ENCODE peak calls at places on chromosomes 5 and 9, in nine cellular contexts. Q, V, X, E, J, W, M, Y and G are unnamed samples.

GRCh38 chr5:36066540-36067210 is at the start of gene UGT3A2:
- DNase-seq in Q (no peak), V (no peak), X (no peak), E (no peak), J (peak), W (no peak), M (no peak), Y (no peak), G (no peak)

GRCh38 chr9:136327313-136327971 is at the start of gene GPSM1:
- DNase-seq in Q (peak), V (no peak), X (peak), E (peak), J (peak), W (peak), M (peak), Y (peak), G (peak)

GRCh38 chr9:14352549-14352948 is 38.6 kb upstream of the NFIB start:
- DNase-seq in Q (no peak), V (no peak), X (no peak), E (no peak), J (no peak), W (no peak), M (no peak), Y (peak), G (no peak)

GRCh38 chr9:111179577-111179976 is 141.3 kb upstream of the LPAR1 start:
- DNase-seq in Q (no peak), V (peak), X (no peak), E (no peak), J (no peak), W (no peak), M (no peak), Y (no peak), G (no peak)

GRCh38 chr9:78866228-78867132 is 569.6 kb downstream of the PSAT1 start:
- DNase-seq in Q (no peak), V (peak), X (peak), E (no peak), J (no peak), W (no peak), M (peak), Y (no peak), G (no peak)

GRCh38 chr5:74685979-74686631 is 1.1 kb downstream of the HEXB start:
- DNase-seq in Q (peak), V (no peak), X (no peak), E (no peak), J (no peak), W (peak), M (peak), Y (no peak), G (no peak)

GRCh38 chr5:73967347-73967746 is 341.4 kb downstream of the ARHGEF28 start:
- DNase-seq in Q (no peak), V (no peak), X (no peak), E (no peak), J (no peak), W (no peak), M (no peak), Y (no peak), G (no peak)

GRCh38 chr5:32777222-32777621 is 66.1 kb downstream of the NPR3 start:
- DNase-seq in Q (no peak), V (no peak), X (no peak), E (no peak), J (no peak), W (no peak), M (no peak), Y (no peak), G (no peak)

GRCh38 chr5:150848271-150848670 is 1.9 kb downstream of the IRGM start:
- DNase-seq in Q (no peak), V (no peak), X (no peak), E (no peak), J (no peak), W (no peak), M (no peak), Y (no peak), G (no peak)

GRCh38 chr9:34985311-34985899 is 4.1 kb upstream of the DNAJB5 start:
- DNase-seq in Q (peak), V (no peak), X (peak), E (peak), J (peak), W (peak), M (peak), Y (no peak), G (no peak)

GRCh38 chr9:36320457-36320856 is 62.2 kb upstream of the GNE start:
- DNase-seq in Q (no peak), V (no peak), X (no peak), E (no peak), J (no peak), W (no peak), M (no peak), Y (no peak), G (no peak)

GRCh38 chr9:113910036-113910639 is 34.0 kb downstream of the ZNF618 start:
- DNase-seq in Q (no peak), V (no peak), X (no peak), E (no peak), J (no peak), W (no peak), M (no peak), Y (no peak), G (no peak)

GRCh38 chr5:39194466-39195136 is 24.8 kb downstream of the FYB1 start:
- DNase-seq in Q (no peak), V (peak), X (peak), E (no peak), J (no peak), W (no peak), M (peak), Y (no peak), G (no peak)

GRCh38 chr5:87242242-87242641 is 25.4 kb upstream of the RASA1 start:
- DNase-seq in Q (no peak), V (no peak), X (no peak), E (no peak), J (no peak), W (no peak), M (no peak), Y (no peak), G (no peak)

GRCh38 chr5:31172881-31173280 is 20.6 kb upstream of the CDH6 start:
- DNase-seq in Q (no peak), V (peak), X (no peak), E (no peak), J (no peak), W (no peak), M (no peak), Y (no peak), G (no peak)

GRCh38 chr9:75997196-75997595 is 106.7 kb downstream of the PCSK5 start:
- DNase-seq in Q (no peak), V (no peak), X (no peak), E (no peak), J (no peak), W (no peak), M (no peak), Y (no peak), G (no peak)

GRCh38 chr5:143213851-143214363 is 189.6 kb downstream of the NR3C1 start:
- DNase-seq in Q (no peak), V (no peak), X (no peak), E (no peak), J (no peak), W (peak), M (peak), Y (no peak), G (no peak)

GRCh38 chr9:97774657-97775056 is 77.5 kb upstream of the XPA start:
- DNase-seq in Q (no peak), V (no peak), X (no peak), E (no peak), J (no peak), W (no peak), M (no peak), Y (no peak), G (no peak)

GRCh38 chr9:92501671-92502393 is 19.5 kb upstream of the ASPN start:
- DNase-seq in Q (no peak), V (no peak), X (peak), E (no peak), J (peak), W (peak), M (peak), Y (no peak), G (peak)

GRCh38 chr5:72122619-72123018 is 15.3 kb downstream of the MAP1B start:
- DNase-seq in Q (no peak), V (no peak), X (no peak), E (no peak), J (no peak), W (no peak), M (no peak), Y (no peak), G (no peak)

GRCh38 chr9:133162802-133163558 is 734 bp downstream of the GBGT1 start:
- DNase-seq in Q (no peak), V (no peak), X (peak), E (no peak), J (no peak), W (no peak), M (no peak), Y (no peak), G (peak)

GRCh38 chr9:78777747-78778146 is 480.8 kb downstream of the PSAT1 start:
- DNase-seq in Q (no peak), V (no peak), X (no peak), E (no peak), J (no peak), W (no peak), M (no peak), Y (no peak), G (no peak)

GRCh38 chr9:86322973-86323644 is 31.1 kb downstream of the TUT7 start:
- DNase-seq in Q (no peak), V (peak), X (peak), E (no peak), J (no peak), W (no peak), M (peak), Y (no peak), G (no peak)

GRCh38 chr5:36199620-36200019 is 42.1 kb downstream of the NADK2 start:
- DNase-seq in Q (no peak), V (no peak), X (no peak), E (no peak), J (no peak), W (no peak), M (peak), Y (no peak), G (no peak)

GRCh38 chr9:25207402-25207801 is 470.8 kb downstream of the TUSC1 start:
- DNase-seq in Q (no peak), V (no peak), X (no peak), E (no peak), J (no peak), W (no peak), M (no peak), Y (no peak), G (no peak)

GRCh38 chr9:31323726-31324444 is 1060.6 kb upstream of the ACO1 start:
- DNase-seq in Q (no peak), V (no peak), X (no peak), E (no peak), J (no peak), W (no peak), M (no peak), Y (no peak), G (no peak)

GRCh38 chr5:105952875-105953274 is 1717.9 kb downstream of the EFNA5 start:
- DNase-seq in Q (no peak), V (no peak), X (no peak), E (no peak), J (no peak), W (no peak), M (peak), Y (no peak), G (no peak)

GRCh38 chr5:133383580-133383939 is 228.8 kb downstream of the FSTL4 start:
- DNase-seq in Q (no peak), V (no peak), X (no peak), E (no peak), J (no peak), W (no peak), M (no peak), Y (no peak), G (no peak)

GRCh38 chr5:126410623-126411022 is 12.6 kb upstream of the GRAMD2B start:
- DNase-seq in Q (no peak), V (no peak), X (no peak), E (no peak), J (no peak), W (no peak), M (no peak), Y (no peak), G (no peak)

GRCh38 chr5:958701-959571 is 49.7 kb upstream of the NKD2 start:
- DNase-seq in Q (no peak), V (no peak), X (peak), E (no peak), J (no peak), W (no peak), M (peak), Y (no peak), G (no peak)